ENCODE peak calls at places on chromosome 3, in nine cellular contexts. H is endothelial cell; O is astrocyte of the cerebellum; F is ELF-1; I is dorsolateral prefrontal cortex; P is GM06990; J is RWPE2; Z is activated naive CD8-positive, alpha-beta T cell treated with anti-CD3 and anti-CD28 coated beads, Interleukin-2, amount 10 ng/mL, durations not matched to agents 7 days and 5 days; L is GM04504. G is an unnamed sample.

GRCh38 chr3:103459815-103460214 is 1025.0 kb downstream of the ZPLD1 start:
- DNase-seq in H (no peak), O (no peak), F (no peak), I (no peak), P (no peak), J (no peak), Z (no peak), L (no peak), G (no peak)

GRCh38 chr3:97871206-97871605 is 49.4 kb downstream of the CRYBG3 start:
- DNase-seq in H (no peak), O (no peak), F (no peak), I (no peak), P (no peak), J (no peak), Z (no peak), L (no peak), G (no peak)

GRCh38 chr3:129441782-129442181 is 1.8 kb downstream of the IFT122 start:
- DNase-seq in H (no peak), O (peak; percentile 36), F (no peak), I (peak; percentile 46), P (no peak), J (no peak), Z (no peak), L (peak; percentile 43), G (no peak)

GRCh38 chr3:63387568-63387967 is 109.5 kb downstream of the SYNPR start:
- DNase-seq in H (no peak), O (no peak), F (no peak), I (no peak), P (no peak), J (no peak), Z (no peak), L (no peak), G (no peak)

GRCh38 chr3:158911586-158911985 is 109.7 kb downstream of the MFSD1 start:
- DNase-seq in H (no peak), O (no peak), F (no peak), I (no peak), P (no peak), J (no peak), Z (no peak), L (no peak), G (no peak)

GRCh38 chr3:109532257-109533216 is 195.2 kb upstream of the DPPA4 start:
- DNase-seq in H (peak; percentile 60), O (peak; percentile 79), F (peak; percentile 47), I (peak; percentile 56), P (no peak), J (no peak), Z (no peak), L (peak; percentile 66), G (no peak)

GRCh38 chr3:194661374-194661773 is 10.6 kb downstream of the LSG1 start:
- DNase-seq in H (no peak), O (no peak), F (no peak), I (no peak), P (no peak), J (no peak), Z (no peak), L (no peak), G (no peak)

GRCh38 chr3:33372218-33373081 is 67.8 kb downstream of the UBP1 start:
- DNase-seq in H (peak; percentile 37), O (peak; percentile 40), F (peak; percentile 57), I (no peak), P (no peak), J (no peak), Z (no peak), L (no peak), G (no peak)

GRCh38 chr3:60448668-60449067 is 802.6 kb downstream of the FHIT start:
- DNase-seq in H (no peak), O (no peak), F (no peak), I (no peak), P (no peak), J (no peak), Z (no peak), L (peak; percentile 26), G (no peak)

GRCh38 chr3:43855674-43856299 is 165.0 kb downstream of the ABHD5 start:
- DNase-seq in H (peak; percentile 63), O (peak; percentile 20), F (peak; percentile 75), I (peak; percentile 74), P (peak; percentile 6), J (no peak), Z (peak; percentile 42), L (peak; percentile 39), G (no peak)

GRCh38 chr3:127145266-127145665 is 47.7 kb upstream of the PRR23E start:
- DNase-seq in H (no peak), O (no peak), F (no peak), I (no peak), P (no peak), J (no peak), Z (no peak), L (no peak), G (no peak)

GRCh38 chr3:97895216-97895615 is 73.4 kb downstream of the CRYBG3 start:
- DNase-seq in H (no peak), O (no peak), F (no peak), I (no peak), P (no peak), J (no peak), Z (no peak), L (no peak), G (no peak)

GRCh38 chr3:139797724-139798343 is 120.1 kb upstream of the NMNAT3 start:
- DNase-seq in H (peak; percentile 62), O (peak; percentile 36), F (peak; percentile 57), I (no peak), P (no peak), J (no peak), Z (peak; percentile 42), L (peak; percentile 4), G (no peak)

GRCh38 chr3:186108106-186108940 is 566 bp downstream of the ETV5 start:
- DNase-seq in H (peak; percentile 71), O (peak; percentile 39), F (peak; percentile 78), I (no peak), P (peak; percentile 53), J (peak; percentile 69), Z (peak; percentile 53), L (no peak), G (peak; percentile 85)

GRCh38 chr3:196192036-196193001 is 18.9 kb downstream of the ZDHHC19 start:
- DNase-seq in H (no peak), O (no peak), F (peak; percentile 34), I (no peak), P (peak; percentile 85), J (no peak), Z (peak; percentile 63), L (no peak), G (peak; percentile 66)

GRCh38 chr3:148631124-148631903 is 66.4 kb upstream of the AGTR1 start:
- DNase-seq in H (peak; percentile 33), O (no peak), F (peak; percentile 60), I (no peak), P (no peak), J (no peak), Z (no peak), L (no peak), G (no peak)

GRCh38 chr3:127064391-127065137 is 81.6 kb downstream of the PLXNA1 start:
- DNase-seq in H (no peak), O (no peak), F (no peak), I (no peak), P (no peak), J (peak; percentile 21), Z (peak; percentile 10), L (no peak), G (no peak)

GRCh38 chr3:194740859-194741486 is 55.3 kb downstream of the FAM43A start:
- DNase-seq in H (peak; percentile 32), O (peak; percentile 37), F (peak; percentile 81), I (no peak), P (no peak), J (no peak), Z (no peak), L (no peak), G (no peak)

GRCh38 chr3:123404391-123404790 is 44.5 kb downstream of the ADCY5 start:
- DNase-seq in H (no peak), O (no peak), F (no peak), I (no peak), P (no peak), J (no peak), Z (no peak), L (no peak), G (peak; percentile 59)

GRCh38 chr3:28406241-28406640 is 57.6 kb upstream of the AZI2 start:
- DNase-seq in H (no peak), O (no peak), F (no peak), I (no peak), P (no peak), J (no peak), Z (no peak), L (no peak), G (no peak)

GRCh38 chr3:179410317-179410716 is 41.0 kb downstream of the GNB4 start:
- DNase-seq in H (no peak), O (no peak), F (no peak), I (no peak), P (no peak), J (no peak), Z (no peak), L (peak; percentile 18), G (no peak)

GRCh38 chr3:1082024-1082633 is 10.7 kb upstream of the CNTN6 start:
- DNase-seq in H (no peak), O (peak; percentile 59), F (peak; percentile 9), I (peak; percentile 47), P (no peak), J (no peak), Z (no peak), L (peak; percentile 19), G (peak; percentile 49)

GRCh38 chr3:36868614-36869436 is 76.0 kb downstream of the TRANK1 start:
- DNase-seq in H (peak; percentile 53), O (peak; percentile 47), F (peak; percentile 79), I (peak; percentile 44), P (no peak), J (no peak), Z (no peak), L (peak; percentile 25), G (no peak)

GRCh38 chr3:107627962-107628542 is 105.3 kb downstream of the BBX start:
- DNase-seq in H (no peak), O (no peak), F (no peak), I (no peak), P (no peak), J (no peak), Z (no peak), L (no peak), G (no peak)

GRCh38 chr3:2166552-2166951 is 67.9 kb downstream of the CNTN4 start:
- DNase-seq in H (no peak), O (no peak), F (no peak), I (no peak), P (no peak), J (no peak), Z (no peak), L (no peak), G (no peak)

GRCh38 chr3:110456001-110456400 is 615.6 kb upstream of the NECTIN3 start:
- DNase-seq in H (no peak), O (no peak), F (no peak), I (no peak), P (no peak), J (no peak), Z (no peak), L (no peak), G (no peak)

GRCh38 chr3:132665230-132665629 is 5.1 kb downstream of the UBA5 start:
- DNase-seq in H (no peak), O (no peak), F (no peak), I (no peak), P (no peak), J (no peak), Z (no peak), L (no peak), G (no peak)

GRCh38 chr3:162722336-162722735 is 1225.7 kb downstream of the OTOL1 start:
- DNase-seq in H (no peak), O (no peak), F (no peak), I (no peak), P (no peak), J (no peak), Z (no peak), L (no peak), G (no peak)

GRCh38 chr3:175672119-175672689 is 813.1 kb downstream of the NAALADL2 start:
- DNase-seq in H (no peak), O (no peak), F (no peak), I (no peak), P (no peak), J (no peak), Z (no peak), L (peak; percentile 16), G (no peak)

GRCh38 chr3:78951546-78951945 is 816.3 kb downstream of the ROBO1 start:
- DNase-seq in H (no peak), O (no peak), F (no peak), I (no peak), P (no peak), J (no peak), Z (no peak), L (no peak), G (no peak)

GRCh38 chr3:33791477-33792166 is 6.8 kb upstream of the PDCD6IP start:
- DNase-seq in H (no peak), O (no peak), F (no peak), I (no peak), P (peak; percentile 5), J (peak; percentile 74), Z (no peak), L (no peak), G (no peak)